ENCODE peak calls at places on chromosomes 7 and 10, in six cellular contexts. J is spleen, H is SJCRH30, W is colonic mucosa, O is fibroblast of lung, U is tibial nerve. Y is an unnamed sample.

GRCh38 chr7:84454174-84454959 is 259.8 kb upstream of the SEMA3A start:
- DNase-seq in H (no peak), U (no peak), W (no peak), J (no peak), O (no peak), Y (no peak)

GRCh38 chr7:39130740-39131538 is 153.2 kb downstream of the POU6F2 start:
- DNase-seq in W (no peak), O (no peak), H (no peak), J (no peak), U (no peak), Y (no peak)

GRCh38 chr10:71274901-71275796 is 43.9 kb upstream of the SLC29A3 start:
- DNase-seq in H (no peak), W (no peak), U (no peak), J (no peak), O (no peak), Y (no peak)

GRCh38 chr10:18439601-18440000 is 211.8 kb downstream of the NSUN6 start:
- DNase-seq in J (no peak), O (no peak), W (no peak), H (no peak), U (no peak), Y (no peak)

GRCh38 chr7:40541336-40541735 is 406.5 kb downstream of the SUGCT start:
- DNase-seq in J (no peak), O (peak), W (no peak), U (no peak), H (no peak), Y (no peak)

GRCh38 chr10:83542774-83543291 is 596.5 kb upstream of the GHITM start:
- DNase-seq in W (no peak), U (no peak), J (no peak), O (peak), H (no peak), Y (no peak)

GRCh38 chr7:149070372-149071140 is 20.0 kb downstream of the ZNF786 start:
- DNase-seq in H (no peak), W (no peak), J (peak), O (no peak), U (no peak), Y (no peak)

GRCh38 chr10:70903262-70903921 is 15.0 kb upstream of the PCBD1 start:
- DNase-seq in O (peak), U (peak), J (peak), W (peak), H (peak), Y (peak)

GRCh38 chr10:79320785-79321493 is 26.3 kb upstream of the PPIF start:
- DNase-seq in H (no peak), U (no peak), W (no peak), J (no peak), O (peak), Y (no peak)

GRCh38 chr7:81833401-81833800 is 63.6 kb upstream of the HGF start:
- DNase-seq in H (no peak), J (no peak), W (no peak), O (peak), U (no peak), Y (no peak)

GRCh38 chr10:92847185-92847864 is 995 bp upstream of the EXOC6 start:
- DNase-seq in O (peak), U (no peak), W (no peak), H (peak), J (no peak), Y (no peak)

GRCh38 chr7:137331378-137331777 is 12.2 kb downstream of the PTN start:
- DNase-seq in H (no peak), W (no peak), J (no peak), O (peak), U (no peak), Y (no peak)

GRCh38 chr10:68446179-68446578 is 25.6 kb downstream of the DNA2 start:
- DNase-seq in H (no peak), W (no peak), O (no peak), U (no peak), J (no peak), Y (no peak)

GRCh38 chr10:43696909-43697499 is 48.3 kb upstream of the ZNF32 start:
- DNase-seq in H (no peak), U (no peak), O (no peak), J (no peak), W (no peak), Y (no peak)

GRCh38 chr10:131901181-131901829 is 497 bp downstream of the PPP2R2D start:
- DNase-seq in W (peak), O (peak), H (peak), U (peak), J (peak), Y (peak)

GRCh38 chr7:102978280-102978679 is 65.5 kb downstream of the LRRC17 start:
- DNase-seq in O (peak), U (no peak), H (no peak), W (no peak), J (no peak), Y (peak)

GRCh38 chr7:29946428-29947186 is 43.0 kb downstream of the SCRN1 start:
- DNase-seq in J (no peak), H (peak), U (no peak), O (peak), W (no peak), Y (no peak)

GRCh38 chr10:35561670-35562069 is 43.5 kb upstream of the GJD4 start:
- DNase-seq in H (no peak), W (no peak), J (no peak), U (no peak), O (no peak), Y (no peak)

GRCh38 chr7:139737221-139738100 is 40.3 kb downstream of the HIPK2 start:
- DNase-seq in W (peak), J (no peak), H (no peak), O (no peak), U (no peak), Y (no peak)

GRCh38 chr10:490891-491571 is 198.4 kb downstream of the DIP2C start:
- DNase-seq in O (peak), U (no peak), H (no peak), J (peak), W (no peak), Y (peak)

GRCh38 chr7:1942704-1943294 is 272.7 kb downstream of the ELFN1 start:
- DNase-seq in U (no peak), W (no peak), J (peak), O (no peak), H (no peak), Y (no peak)

GRCh38 chr10:101693701-101694055 is 1.3 kb downstream of the FBXW4 start:
- DNase-seq in U (no peak), W (peak), O (peak), J (no peak), H (peak), Y (peak)

GRCh38 chr10:11742779-11743298 is 657 bp downstream of the ECHDC3 start:
- DNase-seq in J (no peak), W (no peak), U (no peak), O (no peak), H (no peak), Y (no peak)
- H3K27ac ChIP-seq in J (peak), W (no peak), U (peak), O (peak), H (no peak), Y (peak)

GRCh38 chr10:100537475-100537874 is 1.7 kb downstream of the HIF1AN start:
- DNase-seq in J (no peak), W (no peak), U (no peak), H (peak), O (no peak), Y (no peak)
- H3K27ac ChIP-seq in J (no peak), W (no peak), U (no peak), H (peak), O (no peak), Y (no peak)

DNA sequence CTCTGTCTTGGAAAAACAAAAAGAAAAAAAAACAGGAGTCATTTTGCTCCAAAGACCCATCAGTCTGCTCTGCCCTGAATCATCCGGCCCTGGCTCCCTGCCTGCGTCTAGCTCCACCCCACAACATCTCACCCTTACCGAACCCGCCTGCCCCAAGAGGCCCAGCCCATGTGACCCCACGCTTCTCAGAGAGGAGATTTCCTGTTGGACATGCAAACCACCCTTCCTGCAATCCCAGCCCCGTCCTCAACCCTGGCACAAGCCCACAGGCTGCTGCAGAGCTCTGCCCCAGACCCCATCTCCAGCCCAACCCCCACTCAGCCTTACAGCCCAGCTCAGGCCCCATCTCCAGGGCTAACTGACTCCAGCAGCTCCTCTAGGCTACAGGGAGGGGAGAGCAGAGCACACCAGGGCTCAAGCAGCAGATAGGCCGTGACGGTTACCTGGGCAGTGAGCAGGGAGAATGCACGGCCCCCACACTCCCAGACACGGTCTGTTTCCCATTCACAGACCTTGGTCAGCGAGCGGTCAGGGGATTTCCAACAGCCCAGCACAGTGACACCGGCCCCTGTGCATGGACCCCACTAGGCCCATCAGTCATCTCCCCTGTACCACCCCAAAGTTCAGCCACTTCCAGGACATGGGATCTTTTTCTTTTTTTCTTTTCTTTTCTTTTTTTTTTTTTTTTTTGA is 69.9 kb upstream of the GTF2I start:
- DNase-seq in U (peak), H (peak), W (peak), O (peak), J (peak), Y (peak)
- H3K27ac ChIP-seq in U (peak), H (no peak), W (no peak), O (peak), J (no peak), Y (peak)

DNA sequence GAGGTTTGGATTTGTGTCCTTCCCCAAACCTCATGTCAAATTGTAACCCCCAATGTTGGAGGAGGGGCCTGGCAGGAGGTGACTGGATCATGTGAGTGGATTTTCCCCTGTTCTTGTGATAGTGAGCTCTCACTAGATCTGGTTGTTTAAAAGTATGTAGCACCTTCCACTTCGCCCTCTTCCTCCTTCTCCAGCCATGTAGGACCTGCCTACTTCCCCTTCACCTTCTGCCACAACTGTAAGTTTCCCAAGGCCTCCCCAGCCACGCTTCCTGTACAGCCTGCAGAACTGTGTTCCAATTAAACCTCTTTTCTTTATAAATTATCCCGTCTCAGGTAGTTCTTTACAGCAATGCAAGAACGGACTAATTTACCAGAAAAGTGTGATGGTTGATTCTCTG is 113.8 kb downstream of the FAM107B start:
- DNase-seq in H (no peak), U (no peak), O (no peak), W (no peak), J (no peak), Y (no peak)
- H3K27ac ChIP-seq in H (no peak), U (no peak), O (no peak), W (no peak), J (no peak), Y (no peak)

GRCh38 chr10:24214762-24215161 is 5.8 kb downstream of the KIAA1217 start:
- DNase-seq in O (no peak), H (peak), U (no peak), W (no peak), J (no peak), Y (no peak)
- H3K27ac ChIP-seq in O (no peak), H (no peak), U (peak), W (peak), J (no peak), Y (no peak)

GRCh38 chr7:5690931-5691461 is 90.5 kb downstream of the RNF216 start:
- DNase-seq in J (no peak), W (no peak), U (no peak), O (peak), H (no peak), Y (peak)

GRCh38 chr7:5686131-5686530 is 95.3 kb downstream of the RNF216 start:
- DNase-seq in H (no peak), O (no peak), U (no peak), W (no peak), J (no peak), Y (no peak)

GRCh38 chr7:5689118-5689517 is 92.3 kb downstream of the RNF216 start:
- DNase-seq in H (no peak), W (no peak), O (peak), U (no peak), J (no peak), Y (peak)

GRCh38 chr7:5689716-5690115 is 91.7 kb downstream of the RNF216 start:
- DNase-seq in O (peak), W (no peak), J (no peak), U (no peak), H (no peak), Y (no peak)

DNA sequence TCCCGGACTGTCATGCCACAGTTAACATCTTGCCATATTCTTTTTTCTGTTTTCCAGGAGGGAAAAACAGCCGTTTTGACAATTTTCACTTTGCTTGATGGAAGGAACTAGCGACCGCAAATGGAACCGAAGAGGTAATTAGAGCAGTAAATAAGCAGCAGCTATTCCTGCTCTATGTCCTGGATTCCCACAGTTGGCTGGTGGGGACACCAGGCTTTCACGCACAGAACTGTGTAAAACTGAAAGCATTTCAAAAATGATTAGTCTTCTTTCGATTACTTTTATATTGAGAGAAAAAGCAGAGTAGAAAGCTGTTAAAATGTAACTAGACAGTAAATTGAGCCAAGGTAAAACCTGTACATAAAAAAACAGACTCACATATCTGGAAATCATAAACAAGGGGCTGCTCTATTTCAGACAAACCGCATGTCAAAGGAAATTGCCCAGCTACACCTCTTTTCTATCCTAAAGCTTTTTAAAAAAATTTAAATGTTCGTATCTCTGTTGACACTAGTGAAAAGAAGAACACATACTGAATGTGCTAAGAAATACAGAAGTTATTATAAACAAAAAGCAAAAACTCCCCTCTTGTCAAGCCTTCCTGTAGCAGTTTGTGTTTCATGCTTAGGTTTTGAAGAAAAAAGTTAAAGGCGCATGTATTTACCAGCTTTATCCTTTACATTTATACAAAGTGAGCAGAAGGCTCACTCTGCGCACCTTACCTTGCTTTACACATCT is 93.4 kb downstream of the RNF216 start:
- DNase-seq in J (no peak), U (no peak), O (no peak), W (no peak), H (no peak), Y (no peak)
- H3K27ac ChIP-seq in J (peak), U (peak), O (no peak), W (peak), H (no peak), Y (peak)

GRCh38 chr10:77832243-77832642 is 94.3 kb downstream of the DLG5 start:
- DNase-seq in U (no peak), W (no peak), J (no peak), H (no peak), O (no peak), Y (no peak)
- H3K27ac ChIP-seq in U (no peak), W (no peak), J (no peak), H (no peak), O (no peak), Y (no peak)

DNA sequence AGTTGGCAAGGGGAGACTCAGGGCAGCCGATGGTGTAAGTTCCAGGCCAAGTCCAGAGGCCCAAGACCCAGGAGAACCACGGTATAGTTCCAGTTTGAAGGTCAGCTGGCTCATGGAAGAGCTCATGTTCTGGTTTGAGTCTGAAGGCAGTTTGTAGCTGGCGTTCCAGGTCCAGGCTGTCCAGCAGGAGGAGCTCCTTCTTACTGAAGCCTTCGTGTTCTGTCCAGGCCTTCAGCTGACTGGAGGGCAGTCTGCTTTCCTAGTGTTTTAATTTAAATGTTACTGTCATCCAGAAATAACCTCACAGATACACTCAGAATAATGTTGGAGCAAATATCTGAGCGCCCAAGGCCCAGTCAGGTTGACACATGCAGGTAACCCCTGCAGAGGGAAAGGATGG is 4.2 kb downstream of the SUN1 start:
- DNase-seq in J (no peak), H (no peak), U (no peak), O (peak), W (no peak), Y (no peak)
- H3K27ac ChIP-seq in J (no peak), H (no peak), U (no peak), O (no peak), W (peak), Y (peak)

GRCh38 chr7:116139807-116140206 is 70.5 kb upstream of the TES start:
- DNase-seq in O (no peak), W (no peak), H (no peak), J (no peak), U (no peak), Y (no peak)

GRCh38 chr7:116138202-116138801 is 72.0 kb upstream of the TES start:
- DNase-seq in H (peak), W (peak), U (no peak), J (no peak), O (peak), Y (no peak)

GRCh38 chr7:116142374-116142773 is 68.0 kb upstream of the TES start:
- DNase-seq in O (no peak), J (no peak), U (no peak), W (no peak), H (no peak), Y (no peak)

GRCh38 chr7:116142850-116143249 is 67.5 kb upstream of the TES start:
- DNase-seq in W (no peak), U (no peak), O (no peak), J (no peak), H (no peak), Y (no peak)

DNA sequence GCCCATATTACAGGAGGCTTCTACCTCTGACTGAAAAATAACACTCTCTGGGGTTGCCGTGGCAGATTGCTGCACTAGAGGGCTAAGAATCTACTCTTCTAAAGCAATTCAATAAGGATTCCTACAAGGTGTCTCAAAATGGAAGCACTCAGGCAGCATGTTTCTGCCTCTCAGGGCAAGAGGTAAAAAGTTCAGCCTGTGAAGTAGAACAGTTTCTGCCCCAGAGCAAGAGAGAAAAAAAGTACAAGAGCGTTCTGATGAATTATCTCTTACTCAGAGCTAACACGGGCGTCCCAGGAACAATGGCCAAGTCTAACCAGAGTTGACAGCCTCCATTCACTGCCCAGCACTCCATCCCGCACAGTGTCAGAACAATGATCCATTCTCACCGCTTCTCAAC is 71.3 kb upstream of the TES start:
- DNase-seq in H (no peak), W (no peak), J (no peak), O (peak), U (no peak), Y (no peak)
- H3K27ac ChIP-seq in H (no peak), W (no peak), J (no peak), O (no peak), U (no peak), Y (no peak)